ENCODE peak calls at places on chromosomes 5 and 9, in nine cellular contexts. V, U, P, T, I, S, G, X and K are unnamed samples.

GRCh38 chr9:77708416-77708815 is 60.3 kb upstream of the GNA14 start:
- DNase-seq in V (peak), P (no peak), G (no peak), T (peak), X (peak), U (no peak), S (peak), I (no peak), K (peak)

GRCh38 chr5:133861161-133861737 is 107.2 kb downstream of the C5orf15 start:
- DNase-seq in I (no peak), T (no peak), V (no peak), X (no peak), U (no peak), S (no peak), G (no peak), P (no peak), K (no peak)

GRCh38 chr5:172422255-172422654 is 32.1 kb downstream of the SH3PXD2B start:
- DNase-seq in G (no peak), P (no peak), U (no peak), V (no peak), I (no peak), S (no peak), X (no peak), T (no peak), K (no peak)

GRCh38 chr5:174356536-174356935 is 311.0 kb downstream of the NSG2 start:
- DNase-seq in T (no peak), P (no peak), U (no peak), G (no peak), S (no peak), X (no peak), V (no peak), I (no peak), K (no peak)

GRCh38 chr9:123679330-123679987 is 250.5 kb downstream of the DENND1A start:
- DNase-seq in V (no peak), U (no peak), T (peak), S (no peak), P (peak), X (peak), I (no peak), G (no peak), K (no peak)

GRCh38 chr9:840343-840742 is 1.2 kb upstream of the DMRT1 start:
- DNase-seq in U (no peak), S (no peak), P (no peak), I (no peak), V (no peak), G (no peak), T (no peak), X (no peak), K (no peak)

GRCh38 chr9:93170571-93170970 is 13.4 kb upstream of the WNK2 start:
- DNase-seq in I (no peak), V (no peak), S (no peak), G (no peak), P (no peak), U (no peak), T (no peak), X (no peak), K (no peak)

GRCh38 chr9:129697111-129697955 is 31.9 kb downstream of the PRRX2 start:
- DNase-seq in S (peak), G (peak), I (no peak), V (peak), P (no peak), T (peak), U (no peak), X (peak), K (peak)

GRCh38 chr9:35333551-35333950 is 156.4 kb upstream of the RUSC2 start:
- DNase-seq in G (no peak), T (peak), I (no peak), V (peak), P (no peak), U (no peak), X (peak), S (peak), K (peak)

GRCh38 chr9:2179557-2179956 is 164.4 kb downstream of the SMARCA2 start:
- DNase-seq in I (no peak), T (no peak), S (no peak), V (peak), U (no peak), G (no peak), X (no peak), P (no peak), K (no peak)

GRCh38 chr9:89766981-89767380 is 162.2 kb downstream of the GADD45G start:
- DNase-seq in V (no peak), P (no peak), T (no peak), U (no peak), S (no peak), G (no peak), X (no peak), I (no peak), K (no peak)

GRCh38 chr5:17190242-17190778 is 27.1 kb upstream of the BASP1 start:
- DNase-seq in T (peak), U (peak), I (peak), P (peak), S (peak), V (peak), X (peak), G (no peak), K (peak)

GRCh38 chr5:68246802-68247201 is 31.2 kb downstream of the PIK3R1 start:
- DNase-seq in T (no peak), I (no peak), G (no peak), X (no peak), P (no peak), S (no peak), U (no peak), V (no peak), K (no peak)

GRCh38 chr9:21383627-21384026 is 1.6 kb downstream of the IFNA2 start:
- DNase-seq in U (no peak), I (no peak), T (no peak), P (no peak), G (no peak), X (no peak), V (no peak), S (no peak), K (no peak)

GRCh38 chr5:158154226-158155005 is 295.5 kb upstream of the CLINT1 start:
- DNase-seq in P (no peak), T (peak), G (no peak), U (peak), X (peak), I (no peak), V (peak), S (peak), K (peak)

GRCh38 chr5:109394806-109395205 is 15.0 kb downstream of the PJA2 start:
- DNase-seq in P (no peak), S (no peak), T (no peak), I (no peak), V (no peak), X (no peak), U (no peak), G (no peak), K (peak)

GRCh38 chr5:124088289-124089064 is 576.5 kb downstream of the CSNK1G3 start:
- DNase-seq in G (no peak), I (no peak), P (no peak), V (no peak), S (no peak), T (no peak), U (no peak), X (no peak), K (no peak)

GRCh38 chr5:143759368-143760136 is 52.4 kb upstream of the HMHB1 start:
- DNase-seq in G (no peak), S (peak), T (no peak), X (no peak), I (no peak), V (no peak), U (no peak), P (peak), K (no peak)
- TF ChIP-seq CTCF in G (no peak), S (no peak), T (no peak), X (no peak), I (no peak), V (no peak), U (no peak), P (no peak), K (no peak)

GRCh38 chr5:1108865-1109174 is 3.0 kb downstream of the SLC12A7 start:
- DNase-seq in V (no peak), G (no peak), T (no peak), P (no peak), U (no peak), X (no peak), S (no peak), I (no peak), K (no peak)
- H3K4me3 ChIP-seq in V (no peak), G (peak), T (no peak), P (no peak), U (no peak), X (no peak), S (no peak), I (no peak), K (no peak)

DNA sequence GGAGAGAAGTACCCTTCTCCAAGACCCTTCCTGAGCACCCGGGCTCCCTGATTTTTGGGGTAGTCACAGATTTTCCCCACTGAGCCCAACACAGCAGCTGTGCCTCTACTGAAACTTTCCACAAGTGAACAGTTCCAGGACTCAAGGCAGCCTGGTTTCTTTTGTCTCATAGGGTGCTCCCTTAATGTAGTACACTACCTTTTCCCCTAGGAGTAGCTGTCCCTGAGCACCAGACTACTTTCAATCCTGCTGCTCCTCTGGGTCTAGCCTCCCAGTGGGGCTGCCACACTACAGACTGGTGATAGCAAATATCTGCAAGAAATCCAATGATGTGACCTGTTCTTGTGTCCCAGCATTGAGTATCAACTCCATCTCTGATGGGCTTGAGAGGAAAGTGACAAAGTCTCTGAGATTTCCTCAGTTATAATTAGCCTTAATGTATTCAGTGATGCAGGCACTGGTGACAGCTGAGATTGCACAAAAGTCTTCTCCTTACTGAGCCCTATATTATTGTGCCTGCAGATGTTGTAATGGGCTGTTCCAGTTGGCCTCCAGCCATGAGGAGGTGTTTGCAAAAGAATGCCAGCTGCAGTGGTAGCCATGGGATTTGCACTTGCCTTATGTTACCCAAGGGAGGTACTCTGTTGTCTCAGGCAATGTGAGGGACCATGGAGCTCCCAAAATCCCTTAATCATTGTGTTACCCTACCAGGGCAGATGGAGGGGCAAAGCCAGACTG is 1802.5 kb downstream of the EFNA5 start:
- DNase-seq in P (no peak), G (no peak), U (no peak), T (peak), I (no peak), S (peak), X (peak), V (peak), K (no peak)
- TF ChIP-seq CTCF in P (no peak), G (no peak), U (no peak), T (no peak), I (no peak), S (no peak), X (peak), V (peak), K (no peak)

GRCh38 chr9:19409406-19410194 is 791 bp downstream of the ACER2 start:
- DNase-seq in U (no peak), T (peak), G (peak), S (no peak), P (peak), I (peak), V (no peak), X (no peak), K (no peak)
- H3K4me3 ChIP-seq in U (peak), T (peak), G (peak), S (peak), P (peak), I (peak), V (peak), X (peak), K (peak)

DNA sequence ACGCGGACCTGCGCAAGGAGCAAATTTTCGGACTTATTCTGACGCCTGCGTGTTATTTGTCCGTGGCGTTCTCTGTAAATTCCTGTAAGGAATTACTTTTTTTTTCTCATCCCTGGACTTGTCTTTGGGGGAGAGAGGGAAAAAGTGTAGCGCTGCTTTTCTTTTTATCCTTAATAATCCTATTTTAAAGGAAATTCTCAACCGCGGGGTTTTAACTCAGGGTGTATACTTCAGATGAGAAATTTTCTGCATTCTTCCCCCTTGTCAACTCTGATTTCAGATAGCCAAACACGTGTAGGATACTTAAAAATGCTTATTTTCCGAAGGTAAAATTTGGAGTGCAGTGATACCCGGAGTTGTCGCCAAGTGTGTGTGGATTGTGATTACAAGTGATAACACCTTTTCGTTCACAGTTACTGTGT is 853 bp downstream of the DCP2 start:
- DNase-seq in T (no peak), G (no peak), S (peak), X (no peak), U (no peak), I (no peak), V (peak), P (no peak), K (peak)
- TF ChIP-seq CTCF in T (no peak), G (no peak), S (no peak), X (no peak), U (no peak), I (no peak), V (no peak), P (no peak), K (no peak)

GRCh38 chr5:100889896-100890295 is 13.2 kb downstream of the ST8SIA4 start:
- DNase-seq in V (peak), X (no peak), I (no peak), T (no peak), G (no peak), S (no peak), U (no peak), P (no peak), K (no peak)
- H3K4me3 ChIP-seq in V (no peak), X (peak), I (no peak), T (no peak), G (peak), S (no peak), U (no peak), P (peak), K (no peak)

GRCh38 chr9:136880651-136881050 is 5.7 kb upstream of the TRAF2 start:
- DNase-seq in G (no peak), V (no peak), I (no peak), T (no peak), P (no peak), X (no peak), U (no peak), S (no peak), K (no peak)

GRCh38 chr9:136886610-136887597 is 588 bp downstream of the TRAF2 start:
- DNase-seq in P (peak), V (peak), S (peak), T (no peak), G (no peak), I (no peak), X (peak), U (no peak), K (peak)

GRCh38 chr9:136885950-136886578 is at the start of gene TRAF2:
- DNase-seq in V (peak), T (peak), G (peak), I (peak), P (peak), U (peak), X (peak), S (peak), K (peak)

GRCh38 chr9:136881691-136882108 is 4.6 kb upstream of the TRAF2 start:
- DNase-seq in P (peak), I (no peak), T (peak), S (peak), V (no peak), U (no peak), X (peak), G (no peak), K (no peak)

GRCh38 chr9:136882109-136882946 is 4.0 kb upstream of the TRAF2 start:
- DNase-seq in P (peak), G (no peak), U (peak), T (peak), I (peak), V (peak), S (peak), X (peak), K (peak)
- TF ChIP-seq CTCF in P (no peak), G (no peak), U (peak), T (no peak), I (no peak), V (peak), S (peak), X (peak), K (no peak)

GRCh38 chr9:69255591-69255990 is 69.4 kb upstream of the ENTREP1 start:
- DNase-seq in T (no peak), V (no peak), U (no peak), S (no peak), P (no peak), X (no peak), I (no peak), G (no peak), K (no peak)
- H3K4me3 ChIP-seq in T (no peak), V (no peak), U (no peak), S (no peak), P (no peak), X (no peak), I (no peak), G (no peak), K (no peak)

GRCh38 chr5:76342474-76342873 is 60.6 kb upstream of the IQGAP2 start:
- DNase-seq in P (no peak), G (no peak), S (no peak), T (no peak), I (no peak), U (no peak), V (no peak), X (no peak), K (no peak)

GRCh38 chr5:76332620-76333170 is 70.4 kb upstream of the IQGAP2 start:
- DNase-seq in P (no peak), S (no peak), U (no peak), G (no peak), I (no peak), V (no peak), X (no peak), T (no peak), K (no peak)

GRCh38 chr5:76341935-76342334 is 61.1 kb upstream of the IQGAP2 start:
- DNase-seq in P (no peak), I (no peak), U (no peak), V (no peak), S (no peak), X (peak), T (no peak), G (no peak), K (no peak)

GRCh38 chr5:76332102-76332501 is 71.0 kb upstream of the IQGAP2 start:
- DNase-seq in G (no peak), T (no peak), U (no peak), S (no peak), X (no peak), I (no peak), P (no peak), V (no peak), K (no peak)

GRCh38 chr5:76337949-76338589 is 65.0 kb upstream of the IQGAP2 start:
- DNase-seq in S (peak), X (peak), T (peak), V (peak), I (peak), U (no peak), G (no peak), P (peak), K (peak)
- TF ChIP-seq CTCF in S (peak), X (peak), T (peak), V (peak), I (peak), U (peak), G (peak), P (peak), K (peak)